ENCODE peak calls at places on chromosome 3, in six cellular contexts. D is cardiac muscle cell, L is stomach, R is adrenal gland, K is pancreas, M is WTC11. Z is an unnamed sample.
A peak's percentile ranks its signal among the peaks of the same experiment; 100 is the strongest.

GRCh38 chr3:14810070-14810732 is 8.6 kb upstream of the FGD5 start:
- DNase-seq in R (no peak), K (no peak), D (peak; percentile 59), M (peak; percentile 36), L (no peak), Z (peak; percentile 66)

GRCh38 chr3:117622130-117622841 is 912.7 kb downstream of the TUSC7 start:
- DNase-seq in M (no peak), R (no peak), D (peak; percentile 63), L (no peak), K (no peak), Z (no peak)

GRCh38 chr3:126288314-126288713 is 68.9 kb downstream of the KLF15 start:
- DNase-seq in L (peak; percentile 73), D (no peak), M (no peak), K (no peak), R (no peak), Z (peak; percentile 38)

GRCh38 chr3:13124631-13125030 is 51.4 kb upstream of the IQSEC1 start:
- DNase-seq in D (no peak), L (no peak), K (no peak), R (no peak), M (peak; percentile 6), Z (no peak)

GRCh38 chr3:126124148-126124868 is 40.4 kb upstream of the SLC41A3 start:
- DNase-seq in M (peak; percentile 49), R (peak; percentile 10), L (peak; percentile 17), K (peak; percentile 8), D (no peak), Z (no peak)

GRCh38 chr3:129121016-129121791 is 400 bp downstream of the RAB43 start:
- DNase-seq in R (no peak), L (peak; percentile 27), M (peak; percentile 25), D (no peak), K (peak; percentile 31), Z (no peak)

GRCh38 chr3:195855471-195856409 is 44.0 kb upstream of the MUC4 start:
- DNase-seq in M (no peak), K (no peak), L (no peak), R (no peak), D (no peak), Z (no peak)

GRCh38 chr3:190552969-190553759 is 39.3 kb downstream of the IL1RAP start:
- DNase-seq in R (no peak), K (no peak), M (peak; percentile 79), L (no peak), D (no peak), Z (peak; percentile 19)

GRCh38 chr3:104460477-104461406 is 906.0 kb upstream of the ALCAM start:
- DNase-seq in M (no peak), R (no peak), L (no peak), D (peak; percentile 55), K (no peak), Z (no peak)
- TF ChIP-seq CTCF in M (no peak), R (peak; percentile 6), L (no peak), D (peak; percentile 35), K (no peak), Z (peak; percentile 25)

DNA sequence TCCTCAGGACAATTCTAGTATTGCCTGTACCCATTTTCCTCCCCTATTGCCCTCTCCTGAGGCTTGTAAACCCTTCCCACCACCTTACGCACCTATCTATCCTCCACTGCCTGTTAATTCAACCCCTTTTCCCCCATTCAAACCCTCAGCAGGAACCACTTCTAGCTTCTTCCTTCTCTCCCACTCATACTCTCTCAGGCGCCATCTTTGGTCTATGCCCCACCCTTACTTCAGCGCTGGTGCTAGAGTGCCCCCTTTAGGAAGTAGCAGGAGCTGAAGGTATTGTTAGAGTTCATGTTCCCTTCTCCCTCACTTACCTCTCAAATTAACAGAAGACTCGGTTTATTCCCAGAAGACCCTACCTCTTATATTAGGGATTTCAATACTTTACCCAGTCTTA is 121.8 kb upstream of the NLGN1 start:
- DNase-seq in D (no peak), L (no peak), K (no peak), M (peak; percentile 46), R (no peak), Z (no peak)
- TF ChIP-seq CTCF in D (no peak), L (no peak), K (no peak), M (no peak), R (no peak), Z (no peak)

DNA sequence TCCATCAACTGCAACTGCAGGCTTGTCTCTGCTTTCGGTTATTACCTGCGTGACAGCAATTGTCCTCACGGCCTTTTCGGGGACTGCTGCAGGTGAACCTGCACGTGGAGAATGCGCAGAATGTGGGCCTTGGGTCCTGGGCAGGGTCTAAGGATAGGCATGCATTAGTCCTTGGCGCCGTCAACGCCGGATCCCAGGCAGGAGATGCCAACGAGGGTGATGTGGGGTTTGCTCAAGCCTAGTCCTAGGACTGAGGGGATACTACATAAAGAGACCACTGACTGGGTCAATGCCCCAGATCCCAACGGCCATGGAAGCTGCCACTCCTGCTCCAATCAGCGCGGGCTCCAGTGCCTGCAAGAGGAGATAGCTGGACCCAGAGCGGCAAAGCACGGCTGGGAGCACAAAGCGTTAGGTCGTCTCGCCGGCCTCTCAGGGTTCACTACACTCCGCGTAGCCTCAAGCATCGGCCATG is 448 bp upstream of the RBM15B start:
- DNase-seq in L (no peak), M (no peak), R (no peak), K (no peak), D (no peak), Z (peak; percentile 24)
- TF ChIP-seq CTCF in L (no peak), M (peak; percentile 55), R (no peak), K (no peak), D (no peak), Z (peak; percentile 76)

DNA sequence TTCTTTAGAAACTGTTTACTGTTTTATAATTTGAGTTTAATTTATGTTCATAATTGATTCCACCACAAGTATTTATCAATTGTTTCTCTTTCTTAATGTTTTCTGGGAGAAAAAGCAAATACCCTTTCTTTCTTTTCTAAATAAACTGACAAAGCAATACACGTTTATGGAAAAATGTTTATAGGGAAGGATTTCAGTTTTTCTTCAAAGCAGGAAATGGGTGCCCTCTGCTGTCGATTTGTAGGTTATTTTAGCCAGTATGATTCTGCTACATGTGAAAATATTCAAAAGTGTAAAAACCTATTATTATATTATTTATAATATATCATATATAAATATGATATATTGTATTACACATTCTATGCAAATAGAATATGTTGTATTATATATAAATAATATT is 921.0 kb upstream of the ROBO1 start:
- DNase-seq in D (peak; percentile 49), L (no peak), K (no peak), R (no peak), M (no peak), Z (no peak)
- TF ChIP-seq CTCF in D (peak; percentile 33), L (no peak), K (no peak), R (no peak), M (no peak), Z (peak; percentile 32)

GRCh38 chr3:47850062-47850802 is 47.3 kb downstream of the DHX30 start:
- DNase-seq in D (peak; percentile 48), M (no peak), L (no peak), R (no peak), K (no peak), Z (no peak)
- TF ChIP-seq CTCF in D (peak; percentile 52), M (peak; percentile 29), L (no peak), R (peak; percentile 22), K (no peak), Z (no peak)

GRCh38 chr3:176214758-176215157 is 982.5 kb downstream of the TBL1XR1 start:
- DNase-seq in R (no peak), D (no peak), L (no peak), M (no peak), K (no peak), Z (no peak)

GRCh38 chr3:176206809-176207208 is 990.5 kb downstream of the TBL1XR1 start:
- DNase-seq in R (no peak), L (no peak), D (no peak), K (no peak), M (no peak), Z (no peak)

DNA sequence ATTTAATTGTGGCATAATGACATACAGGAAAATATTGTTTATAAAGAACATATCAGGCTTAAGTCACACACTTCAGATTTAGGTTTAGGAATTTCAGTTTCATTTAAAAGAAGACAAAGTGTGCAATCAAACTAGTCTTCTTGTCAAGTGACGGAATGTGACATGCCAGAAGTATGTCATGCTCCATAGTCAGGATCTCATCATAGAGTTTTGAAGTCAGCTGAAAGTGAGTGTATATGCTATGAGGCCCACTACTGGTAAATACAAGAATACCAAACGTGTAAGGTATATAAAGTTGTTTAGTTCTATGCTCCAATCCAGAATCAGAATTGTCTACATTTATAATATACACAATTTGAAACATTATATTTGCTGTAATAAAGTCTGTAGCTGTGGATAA is 988.4 kb downstream of the TBL1XR1 start:
- DNase-seq in K (no peak), L (no peak), D (no peak), R (no peak), M (no peak), Z (no peak)
- TF ChIP-seq CTCF in K (no peak), L (no peak), D (no peak), R (no peak), M (no peak), Z (no peak)

GRCh38 chr3:184726497-184726896 is 14.6 kb upstream of the MAGEF1 start:
- DNase-seq in L (no peak), M (no peak), D (no peak), K (no peak), R (no peak), Z (no peak)

GRCh38 chr3:184730924-184731323 is 19.1 kb upstream of the MAGEF1 start:
- DNase-seq in M (no peak), L (no peak), R (no peak), D (no peak), K (no peak), Z (no peak)

GRCh38 chr3:184724662-184725061 is 12.8 kb upstream of the MAGEF1 start:
- DNase-seq in L (no peak), D (no peak), K (no peak), M (no peak), R (no peak), Z (no peak)

GRCh38 chr3:184725176-184725575 is 13.3 kb upstream of the MAGEF1 start:
- DNase-seq in D (no peak), K (no peak), R (no peak), L (no peak), M (no peak), Z (no peak)

DNA sequence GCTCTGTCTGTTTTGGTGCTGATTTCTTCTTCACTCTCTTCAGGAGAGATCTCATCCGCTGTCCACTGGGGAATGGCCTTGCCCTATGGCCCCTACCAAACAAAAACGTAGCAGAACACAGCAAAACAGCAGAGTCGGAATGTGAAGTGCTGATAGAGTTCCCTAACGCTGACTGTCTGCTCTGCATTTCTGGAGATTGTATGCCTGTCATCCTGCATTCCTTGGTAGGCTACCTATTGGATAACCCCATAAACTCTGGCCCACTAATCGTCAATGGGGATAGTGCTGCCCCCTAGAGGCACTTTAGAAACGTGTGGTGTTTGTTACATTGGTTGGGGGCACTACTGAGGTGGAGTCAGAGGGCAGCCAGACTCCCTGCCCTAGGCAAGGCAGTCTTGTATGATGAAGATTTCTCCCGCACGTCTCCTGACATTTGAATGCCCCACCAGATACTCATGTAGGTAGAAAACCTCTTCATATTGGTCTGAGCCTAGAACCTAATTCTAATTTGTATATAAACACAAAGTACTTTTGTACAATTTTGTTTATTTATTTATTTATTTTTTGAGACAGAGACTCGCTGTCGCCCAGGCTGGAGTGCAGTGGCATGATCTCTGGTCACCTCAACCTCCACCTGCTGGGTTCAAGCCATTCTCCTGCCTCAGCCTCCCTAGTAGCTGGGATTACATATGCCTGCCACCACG is 15.6 kb upstream of the MAGEF1 start:
- DNase-seq in L (peak; percentile 71), D (peak; percentile 82), R (peak; percentile 56), K (peak; percentile 60), M (peak; percentile 78), Z (peak; percentile 71)
- TF ChIP-seq CTCF in L (no peak), D (peak; percentile 82), R (peak; percentile 76), K (peak; percentile 40), M (peak; percentile 69), Z (peak; percentile 71)